ENCODE peak calls at places on chromosome 10, in seven cellular contexts. Z is AG04450, Q is H1, T is psoas muscle, L is ovary, P is mammary epithelial cell, V is aorta. X is an unnamed sample.

GRCh38 chr10:35447693-35448407 is 111.5 kb downstream of the CCNY start:
- DNase-seq in T (no peak), Z (no peak), P (peak; percentile 67), L (no peak), Q (no peak), V (no peak), X (no peak)

GRCh38 chr10:61786728-61787127 is 114.8 kb upstream of the ARID5B start:
- DNase-seq in L (peak; percentile 18), P (peak; percentile 75), V (no peak), Q (no peak), T (no peak), Z (no peak), X (no peak)

GRCh38 chr10:79067241-79068202 is 1.2 kb upstream of the ZMIZ1 start:
- DNase-seq in T (peak; percentile 94), P (peak; percentile 86), V (peak; percentile 92), Z (peak; percentile 84), L (peak; percentile 91), Q (peak; percentile 96), X (peak; percentile 89)

GRCh38 chr10:79418886-79419595 is 26.4 kb downstream of the ZCCHC24 start:
- DNase-seq in T (peak; percentile 17), L (no peak), P (no peak), Q (no peak), Z (no peak), V (no peak), X (no peak)

GRCh38 chr10:107529350-107529749 is 364.8 kb upstream of the SORCS1 start:
- DNase-seq in P (no peak), V (no peak), L (no peak), T (no peak), Q (no peak), Z (no peak), X (no peak)

GRCh38 chr10:48440771-48441170 is 134.3 kb downstream of the MAPK8 start:
- DNase-seq in L (no peak), T (no peak), P (no peak), Z (no peak), V (no peak), Q (no peak), X (no peak)

GRCh38 chr10:101329341-101330032 is 24.5 kb upstream of the BTRC start:
- DNase-seq in P (no peak), Q (no peak), V (no peak), T (no peak), L (no peak), Z (no peak), X (no peak)

GRCh38 chr10:323651-324293 is 188.5 kb downstream of the ZMYND11 start:
- DNase-seq in Q (no peak), V (peak; percentile 94), L (peak; percentile 80), P (peak; percentile 87), T (peak; percentile 81), Z (peak; percentile 93), X (no peak)

GRCh38 chr10:60348982-60349381 is 40.7 kb downstream of the ANK3 start:
- DNase-seq in T (no peak), L (no peak), P (no peak), Z (no peak), V (no peak), Q (no peak), X (no peak)

GRCh38 chr10:132115736-132116135 is 50.0 kb downstream of the JAKMIP3 start:
- DNase-seq in L (no peak), Q (no peak), Z (no peak), T (peak; percentile 54), V (peak; percentile 46), P (no peak), X (peak; percentile 33)

GRCh38 chr10:17250736-17251135 is 22.7 kb downstream of the VIM start:
- DNase-seq in P (no peak), L (no peak), Z (no peak), V (no peak), Q (no peak), T (no peak), X (no peak)

GRCh38 chr10:91034494-91035157 is 113.7 kb upstream of the ANKRD1 start:
- DNase-seq in Q (no peak), T (peak; percentile 72), V (peak; percentile 91), P (no peak), Z (no peak), L (peak; percentile 57), X (peak; percentile 60)

GRCh38 chr10:69048103-69048502 is 39.8 kb upstream of the SRGN start:
- DNase-seq in Z (no peak), L (no peak), Q (no peak), P (no peak), V (peak; percentile 84), T (no peak), X (no peak)

GRCh38 chr10:100022403-100022802 is 12.7 kb upstream of the DNMBP start:
- DNase-seq in L (no peak), P (no peak), V (no peak), T (no peak), Q (no peak), Z (no peak), X (no peak)

GRCh38 chr10:49282879-49283321 is 16.1 kb upstream of the C10orf71 start:
- DNase-seq in Q (no peak), L (no peak), V (no peak), Z (no peak), T (peak; percentile 72), P (no peak), X (no peak)

GRCh38 chr10:22022257-22023051 is 18.9 kb upstream of the DNAJC1 start:
- DNase-seq in Z (no peak), L (no peak), P (no peak), V (no peak), T (no peak), Q (no peak), X (no peak)

GRCh38 chr10:77192402-77192801 is 445.2 kb downstream of the KCNMA1 start:
- DNase-seq in Q (no peak), L (no peak), V (no peak), P (no peak), T (no peak), Z (no peak), X (no peak)

GRCh38 chr10:51074238-51075028 is at the start of gene PRKG1:
- DNase-seq in T (peak; percentile 84), Z (peak; percentile 67), L (peak; percentile 68), V (peak; percentile 90), P (peak; percentile 52), Q (peak; percentile 85), X (peak; percentile 68)

GRCh38 chr10:102405108-102405561 is 9.6 kb downstream of the NFKB2 start:
- DNase-seq in V (no peak), L (no peak), Z (no peak), T (no peak), P (no peak), Q (no peak), X (no peak)

GRCh38 chr10:102403115-102403514 is 7.6 kb downstream of the NFKB2 start:
- DNase-seq in Q (no peak), L (no peak), V (no peak), T (no peak), P (no peak), Z (no peak), X (no peak)

GRCh38 chr10:102405632-102406031 is 10.1 kb downstream of the NFKB2 start:
- DNase-seq in T (no peak), L (no peak), Z (no peak), P (no peak), Q (no peak), V (no peak), X (no peak)

GRCh38 chr10:102402512-102402896 is 7.0 kb downstream of the NFKB2 start:
- DNase-seq in V (no peak), P (no peak), Q (no peak), L (no peak), Z (no peak), T (no peak), X (no peak)

DNA sequence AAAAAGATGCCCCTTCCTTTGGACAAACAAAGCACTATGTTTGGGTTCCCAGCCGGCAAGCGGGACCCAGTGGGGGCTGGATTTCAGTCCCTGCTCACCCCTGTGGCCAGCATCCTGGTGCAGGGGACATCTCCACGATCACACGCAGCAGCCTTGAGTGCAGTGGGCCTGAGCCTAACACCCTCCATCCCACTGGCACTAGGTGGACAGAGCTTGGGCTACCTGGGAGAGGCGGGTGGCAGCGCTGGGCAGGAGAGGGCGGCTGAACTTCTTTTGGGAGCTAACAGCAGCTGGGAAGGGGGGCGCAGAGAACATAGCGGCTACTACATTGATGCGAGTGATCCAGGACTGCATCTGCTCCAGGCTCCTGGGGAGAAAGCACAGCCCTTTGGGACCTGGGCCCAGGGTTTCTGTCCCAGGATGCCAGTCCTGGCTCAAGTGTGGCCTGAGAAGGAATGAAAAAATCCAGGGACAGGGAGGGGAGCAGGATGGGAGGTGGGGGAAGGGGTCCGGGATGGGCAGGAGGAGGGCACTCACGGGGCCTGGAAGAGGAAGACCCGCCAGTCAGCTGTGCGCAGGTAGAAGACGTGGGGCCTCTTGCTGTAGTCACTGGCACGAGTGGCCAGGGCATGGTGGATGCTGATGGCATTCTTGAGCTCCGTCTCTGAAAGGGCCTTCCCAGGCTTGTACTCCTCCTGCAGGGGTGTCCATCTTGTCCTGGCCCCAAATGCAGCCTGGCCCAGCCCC is 9.0 kb downstream of the NFKB2 start:
- DNase-seq in P (no peak), L (no peak), T (no peak), Q (no peak), Z (no peak), V (peak; percentile 29), X (no peak)
- H3K27ac ChIP-seq in P (no peak overlapping the region), L (no peak overlapping the region), T (no peak overlapping the region), Q (no peak overlapping the region), Z (no peak overlapping the region), V (no peak overlapping the region), X (no peak overlapping the region)

GRCh38 chr10:27746364-27747095 is 911 bp upstream of the MKX start:
- DNase-seq in V (no peak), L (no peak), Q (no peak), P (peak; percentile 8), T (no peak), Z (no peak), X (no peak)
- H3K27ac ChIP-seq in V (no peak overlapping the region), L (peak overlapping the region; percentile 98), Q (no peak overlapping the region), P (no peak overlapping the region), T (no peak overlapping the region), Z (no peak overlapping the region), X (no peak overlapping the region)

DNA sequence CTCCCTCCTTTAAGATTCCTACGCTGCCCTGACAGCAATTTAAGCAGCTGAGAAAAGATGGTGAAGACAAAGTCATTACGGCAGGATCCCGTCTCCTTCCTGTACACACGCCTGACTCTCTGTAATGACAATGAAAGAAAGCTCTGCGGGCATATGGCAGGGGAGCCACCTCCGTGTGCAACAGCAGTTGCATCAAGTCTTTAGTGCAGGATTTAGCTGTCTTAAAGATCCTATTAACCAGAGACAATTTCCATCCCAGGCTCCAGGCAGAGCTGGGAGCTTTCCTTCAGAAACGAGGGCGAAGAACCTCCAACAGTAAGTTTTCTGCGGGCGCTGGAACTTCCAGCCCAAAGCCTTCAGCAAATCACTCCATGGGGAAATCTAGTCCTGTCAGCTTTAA is 75.1 kb downstream of the CTBP2 start:
- DNase-seq in Q (no peak), L (no peak), V (no peak), T (peak; percentile 28), P (no peak), Z (no peak), X (no peak)
- H3K27ac ChIP-seq in Q (no peak overlapping the region), L (peak overlapping the region; percentile 75), V (peak overlapping the region; percentile 91), T (peak overlapping the region; percentile 95), P (peak overlapping the region; percentile 6), Z (peak overlapping the region; percentile 68), X (peak overlapping the region; percentile 20)

DNA sequence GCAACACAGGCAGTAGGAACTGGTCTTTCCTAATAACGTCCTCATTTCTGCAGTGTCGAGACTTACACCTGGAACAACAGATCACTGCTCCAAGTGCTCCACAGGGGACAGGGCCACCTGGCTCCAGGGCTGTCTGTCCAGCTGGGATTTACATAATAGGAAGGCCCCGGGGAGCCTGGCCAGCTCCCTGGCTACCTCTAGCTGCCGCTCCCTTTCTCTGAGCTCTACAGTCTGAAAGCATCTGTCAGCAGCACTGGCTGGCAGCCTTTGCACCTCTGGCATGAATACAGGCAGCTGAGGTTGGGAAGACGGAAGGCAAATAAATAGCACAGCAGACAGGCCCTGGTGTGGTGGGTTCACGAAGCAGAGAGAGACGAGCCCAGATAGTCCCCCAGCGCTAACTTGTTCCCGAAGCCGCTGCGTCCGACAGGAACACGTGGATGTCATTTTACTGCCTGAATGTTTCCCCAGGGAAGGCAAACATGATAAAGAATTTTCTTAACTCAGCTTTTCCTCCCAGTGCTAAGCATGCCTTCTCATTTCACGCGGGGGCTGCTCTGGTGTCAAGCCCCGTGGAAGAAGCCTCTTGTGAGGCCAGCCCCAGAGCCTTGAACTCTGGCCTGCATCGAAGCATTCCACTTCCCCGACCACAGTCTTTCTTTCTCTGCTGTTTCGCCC is 105.4 kb downstream of the ITIH5 start:
- DNase-seq in L (peak; percentile 66), P (no peak), T (peak; percentile 84), V (peak; percentile 76), Z (no peak), Q (peak; percentile 58), X (peak; percentile 75)
- H3K27ac ChIP-seq in L (peak overlapping the region; percentile 49), P (no peak overlapping the region), T (peak overlapping the region; percentile 30), V (peak overlapping the region; percentile 67), Z (peak overlapping the region; percentile 11), Q (no peak overlapping the region), X (no peak overlapping the region)

X was measured in right lobe of liver.